ENCODE peak calls at places on chromosomes 16 and 17, in four cellular contexts. One of them, this sample, is unnamed.

GRCh38 chr17:14205992-14206461 is 30.6 kb downstream of the CDRT15 start:
- DNase-seq in naive thymus-derived CD8-positive, alpha-beta T cell: peak; percentile 29
- DNase-seq in AG20443: no peak
- DNase-seq in left lung: peak; percentile 83
- DNase-seq in this sample: no peak

GRCh38 chr17:61837175-61838051 is 25.9 kb downstream of the BRIP1 start:
- DNase-seq in AG20443: peak; percentile 66
- DNase-seq in naive thymus-derived CD8-positive, alpha-beta T cell: peak; percentile 4
- DNase-seq in left lung: no peak
- DNase-seq in this sample: peak; percentile 47

GRCh38 chr16:27980076-27980775 is 83.3 kb downstream of the GSG1L start:
- DNase-seq in naive thymus-derived CD8-positive, alpha-beta T cell: no peak
- DNase-seq in left lung: no peak
- DNase-seq in AG20443: no peak
- DNase-seq in this sample: peak; percentile 85

GRCh38 chr17:77279448-77280303 is 138.9 kb downstream of the SEC14L1 start:
- DNase-seq in left lung: no peak
- DNase-seq in naive thymus-derived CD8-positive, alpha-beta T cell: no peak
- DNase-seq in AG20443: no peak
- DNase-seq in this sample: peak; percentile 35

GRCh38 chr17:73956169-73956568 is 247.3 kb upstream of the RPL38 start:
- DNase-seq in left lung: no peak
- DNase-seq in naive thymus-derived CD8-positive, alpha-beta T cell: no peak
- DNase-seq in AG20443: no peak
- DNase-seq in this sample: no peak

GRCh38 chr16:70324998-70325765 is 21.5 kb upstream of the DDX19A start:
- DNase-seq in left lung: no peak
- DNase-seq in AG20443: no peak
- DNase-seq in naive thymus-derived CD8-positive, alpha-beta T cell: no peak
- DNase-seq in this sample: no peak

GRCh38 chr16:59180083-59180476 is 446.0 kb upstream of the GOT2 start:
- DNase-seq in naive thymus-derived CD8-positive, alpha-beta T cell: no peak
- DNase-seq in left lung: no peak
- DNase-seq in AG20443: no peak
- DNase-seq in this sample: no peak

GRCh38 chr17:71709974-71710373 is 410.8 kb upstream of the SOX9 start:
- DNase-seq in AG20443: peak; percentile 56
- DNase-seq in naive thymus-derived CD8-positive, alpha-beta T cell: no peak
- DNase-seq in left lung: no peak
- DNase-seq in this sample: no peak

GRCh38 chr17:79711715-79712305 is 18.9 kb upstream of the ENPP7 start:
- DNase-seq in AG20443: no peak
- DNase-seq in naive thymus-derived CD8-positive, alpha-beta T cell: no peak
- DNase-seq in left lung: no peak
- DNase-seq in this sample: no peak

GRCh38 chr17:61076649-61077048 is 323.0 kb upstream of the TBX2 start:
- DNase-seq in left lung: no peak
- DNase-seq in naive thymus-derived CD8-positive, alpha-beta T cell: no peak
- DNase-seq in AG20443: peak; percentile 8
- DNase-seq in this sample: no peak

GRCh38 chr17:82213251-82214011 is 789 bp upstream of the CCDC57 start:
- DNase-seq in naive thymus-derived CD8-positive, alpha-beta T cell: peak; percentile 41
- DNase-seq in left lung: peak; percentile 83
- DNase-seq in AG20443: peak; percentile 86
- DNase-seq in this sample: peak; percentile 92

GRCh38 chr17:17127156-17127555 is 79.0 kb downstream of the PLD6 start:
- DNase-seq in naive thymus-derived CD8-positive, alpha-beta T cell: no peak
- DNase-seq in AG20443: no peak
- DNase-seq in left lung: peak; percentile 31
- DNase-seq in this sample: no peak

GRCh38 chr17:347309-347708 is 5.3 kb downstream of the RPH3AL start:
- DNase-seq in left lung: peak; percentile 32
- DNase-seq in AG20443: no peak
- DNase-seq in naive thymus-derived CD8-positive, alpha-beta T cell: no peak
- DNase-seq in this sample: no peak

GRCh38 chr16:4414187-4414909 is 2.0 kb downstream of the CORO7 start:
- DNase-seq in left lung: no peak
- DNase-seq in naive thymus-derived CD8-positive, alpha-beta T cell: peak; percentile 90
- DNase-seq in AG20443: no peak
- DNase-seq in this sample: no peak

GRCh38 chr16:12229759-12230594 is 253.4 kb downstream of the SNX29 start:
- DNase-seq in AG20443: peak; percentile 40
- DNase-seq in left lung: no peak
- DNase-seq in naive thymus-derived CD8-positive, alpha-beta T cell: no peak
- DNase-seq in this sample: no peak

GRCh38 chr17:29141484-29141835 is 38.7 kb downstream of the MYO18A start:
- DNase-seq in naive thymus-derived CD8-positive, alpha-beta T cell: no peak
- DNase-seq in AG20443: no peak
- DNase-seq in left lung: no peak
- DNase-seq in this sample: no peak

GRCh38 chr16:70644763-70645597 is 1.4 kb upstream of the IL34 start:
- DNase-seq in left lung: no peak
- DNase-seq in AG20443: no peak
- DNase-seq in naive thymus-derived CD8-positive, alpha-beta T cell: no peak
- DNase-seq in this sample: no peak

GRCh38 chr17:77429985-77430752 is 289.4 kb downstream of the SEC14L1 start:
- DNase-seq in naive thymus-derived CD8-positive, alpha-beta T cell: peak; percentile 78
- DNase-seq in AG20443: peak; percentile 93
- DNase-seq in left lung: peak; percentile 91
- DNase-seq in this sample: peak; percentile 99

GRCh38 chr16:60991886-60992285 is 1044.4 kb downstream of the CDH8 start:
- DNase-seq in naive thymus-derived CD8-positive, alpha-beta T cell: no peak
- DNase-seq in AG20443: no peak
- DNase-seq in left lung: no peak
- DNase-seq in this sample: no peak

GRCh38 chr16:2196162-2196980 is at the start of gene CASKIN1:
- DNase-seq in naive thymus-derived CD8-positive, alpha-beta T cell: no peak
- DNase-seq in AG20443: peak; percentile 60
- DNase-seq in left lung: no peak
- DNase-seq in this sample: no peak

GRCh38 chr16:29311636-29312344 is 94.7 kb downstream of the NPIPB11 start:
- DNase-seq in left lung: peak; percentile 57
- DNase-seq in naive thymus-derived CD8-positive, alpha-beta T cell: no peak
- DNase-seq in AG20443: no peak
- DNase-seq in this sample: no peak

GRCh38 chr17:78168906-78169793 is 769 bp downstream of the SYNGR2 start:
- DNase-seq in left lung: peak; percentile 87
- DNase-seq in AG20443: peak; percentile 86
- DNase-seq in naive thymus-derived CD8-positive, alpha-beta T cell: no peak
- DNase-seq in this sample: peak; percentile 83

GRCh38 chr16:75341934-75342811 is 90.7 kb upstream of the BCAR1 start:
- DNase-seq in naive thymus-derived CD8-positive, alpha-beta T cell: no peak
- DNase-seq in left lung: no peak
- DNase-seq in AG20443: peak; percentile 47
- DNase-seq in this sample: peak; percentile 78

GRCh38 chr17:44197980-44198720 is 1.5 kb downstream of the ATXN7L3 start:
- DNase-seq in left lung: no peak
- DNase-seq in AG20443: peak; percentile 71
- DNase-seq in naive thymus-derived CD8-positive, alpha-beta T cell: peak; percentile 62
- DNase-seq in this sample: peak; percentile 58

GRCh38 chr17:44417553-44417952 is 28.1 kb upstream of the ITGA2B start:
- DNase-seq in naive thymus-derived CD8-positive, alpha-beta T cell: no peak
- DNase-seq in AG20443: peak; percentile 30
- DNase-seq in left lung: no peak
- DNase-seq in this sample: peak; percentile 67

GRCh38 chr17:63974594-63975192 is 2.0 kb upstream of the SCN4A start:
- DNase-seq in AG20443: peak; percentile 59
- DNase-seq in left lung: no peak
- DNase-seq in naive thymus-derived CD8-positive, alpha-beta T cell: no peak
- DNase-seq in this sample: peak; percentile 72

GRCh38 chr16:49513040-49513439 is 139.4 kb downstream of the C16orf78 start:
- DNase-seq in naive thymus-derived CD8-positive, alpha-beta T cell: no peak
- DNase-seq in left lung: no peak
- DNase-seq in AG20443: no peak
- DNase-seq in this sample: peak; percentile 2

GRCh38 chr16:11743308-11744074 is 834 bp upstream of the TXNDC11 start:
- DNase-seq in AG20443: peak; percentile 37
- DNase-seq in naive thymus-derived CD8-positive, alpha-beta T cell: peak; percentile 12
- DNase-seq in left lung: no peak
- DNase-seq in this sample: peak; percentile 54

GRCh38 chr16:57764341-57765159 is 29.0 kb downstream of the KATNB1 start:
- DNase-seq in left lung: peak; percentile 83
- DNase-seq in AG20443: peak; percentile 90
- DNase-seq in naive thymus-derived CD8-positive, alpha-beta T cell: no peak
- DNase-seq in this sample: peak; percentile 95

GRCh38 chr16:21626659-21627277 is 25.6 kb downstream of the IGSF6 start:
- DNase-seq in naive thymus-derived CD8-positive, alpha-beta T cell: no peak
- DNase-seq in AG20443: peak; percentile 87
- DNase-seq in left lung: no peak
- DNase-seq in this sample: peak; percentile 56

GRCh38 chr16:11071829-11072228 is 127.5 kb downstream of the CLEC16A start:
- DNase-seq in naive thymus-derived CD8-positive, alpha-beta T cell: no peak
- DNase-seq in left lung: no peak
- DNase-seq in AG20443: no peak
- DNase-seq in this sample: no peak

GRCh38 chr17:7262192-7263070 is at the start of gene CLDN7:
- DNase-seq in naive thymus-derived CD8-positive, alpha-beta T cell: no peak
- DNase-seq in AG20443: no peak
- DNase-seq in left lung: peak; percentile 93
- DNase-seq in this sample: no peak

GRCh38 chr17:80416940-80417293 is 1.9 kb downstream of the ENDOV start:
- DNase-seq in left lung: no peak
- DNase-seq in AG20443: no peak
- DNase-seq in naive thymus-derived CD8-positive, alpha-beta T cell: no peak
- DNase-seq in this sample: no peak

GRCh38 chr17:61302911-61303310 is 96.7 kb upstream of the TBX2 start:
- DNase-seq in left lung: no peak
- DNase-seq in AG20443: no peak
- DNase-seq in naive thymus-derived CD8-positive, alpha-beta T cell: no peak
- DNase-seq in this sample: no peak

GRCh38 chr16:10961231-10961630 is 16.9 kb downstream of the CLEC16A start:
- DNase-seq in naive thymus-derived CD8-positive, alpha-beta T cell: no peak
- DNase-seq in AG20443: peak; percentile 92
- DNase-seq in left lung: no peak
- DNase-seq in this sample: peak; percentile 69

GRCh38 chr16:67423634-67424575 is 7.0 kb upstream of the HSD11B2 start:
- DNase-seq in left lung: no peak
- DNase-seq in naive thymus-derived CD8-positive, alpha-beta T cell: no peak
- DNase-seq in AG20443: no peak
- DNase-seq in this sample: no peak

GRCh38 chr16:52677487-52677886 is 130.5 kb upstream of the TOX3 start:
- DNase-seq in AG20443: no peak
- DNase-seq in naive thymus-derived CD8-positive, alpha-beta T cell: no peak
- DNase-seq in left lung: no peak
- DNase-seq in this sample: no peak